ENCODE peak calls at places on chromosomes 3 and 15, in nine cellular contexts. I, X, G, S, U, J, C, M and W are unnamed samples.

GRCh38 chr3:39193391-39193790 is 996 bp upstream of the XIRP1 start:
- DNase-seq in I (no peak), X (no peak), G (no peak), S (no peak), U (peak), J (no peak), C (no peak), M (no peak), W (no peak)

GRCh38 chr3:10527295-10528016 is 22.1 kb upstream of the ATP2B2 start:
- DNase-seq in I (no peak), X (no peak), G (no peak), S (no peak), U (no peak), J (no peak), C (peak), M (no peak), W (no peak)

GRCh38 chr15:79163395-79163794 is 72.8 kb upstream of the RASGRF1 start:
- DNase-seq in I (no peak), X (no peak), G (no peak), S (no peak), U (no peak), J (no peak), C (no peak), M (no peak), W (no peak)

GRCh38 chr3:16884084-16884747 is 539 bp upstream of the PLCL2 start:
- DNase-seq in I (peak), X (peak), G (no peak), S (peak), U (peak), J (peak), C (peak), M (peak), W (no peak)

GRCh38 chr3:180408654-180409053 is 193.3 kb upstream of the TTC14 start:
- DNase-seq in I (no peak), X (no peak), G (no peak), S (no peak), U (no peak), J (no peak), C (no peak), M (no peak), W (peak)

GRCh38 chr3:7328339-7328738 is 467.4 kb downstream of the GRM7 start:
- DNase-seq in I (no peak), X (no peak), G (no peak), S (no peak), U (no peak), J (no peak), C (peak), M (no peak), W (no peak)

GRCh38 chr15:70761046-70761445 is 2.3 kb downstream of the UACA start:
- DNase-seq in I (no peak), X (no peak), G (no peak), S (no peak), U (no peak), J (no peak), C (no peak), M (no peak), W (no peak)

GRCh38 chr3:132464066-132464465 is 46.8 kb downstream of the DNAJC13 start:
- DNase-seq in I (no peak), X (no peak), G (no peak), S (peak), U (peak), J (no peak), C (no peak), M (no peak), W (peak)

GRCh38 chr3:134552776-134553175 is 66.9 kb downstream of the CEP63 start:
- DNase-seq in I (no peak), X (no peak), G (no peak), S (no peak), U (no peak), J (no peak), C (no peak), M (no peak), W (no peak)

GRCh38 chr15:99476413-99477222 is 89.2 kb upstream of the MEF2A start:
- DNase-seq in I (peak), X (no peak), G (peak), S (peak), U (peak), J (peak), C (peak), M (peak), W (peak)

GRCh38 chr3:4824948-4825325 is 154.3 kb upstream of the BHLHE40 start:
- DNase-seq in I (no peak), X (no peak), G (peak), S (peak), U (peak), J (no peak), C (no peak), M (no peak), W (peak)

GRCh38 chr3:31305324-31305723 is 227.4 kb upstream of the STT3B start:
- DNase-seq in I (no peak), X (no peak), G (no peak), S (no peak), U (no peak), J (peak), C (no peak), M (no peak), W (no peak)

DNA sequence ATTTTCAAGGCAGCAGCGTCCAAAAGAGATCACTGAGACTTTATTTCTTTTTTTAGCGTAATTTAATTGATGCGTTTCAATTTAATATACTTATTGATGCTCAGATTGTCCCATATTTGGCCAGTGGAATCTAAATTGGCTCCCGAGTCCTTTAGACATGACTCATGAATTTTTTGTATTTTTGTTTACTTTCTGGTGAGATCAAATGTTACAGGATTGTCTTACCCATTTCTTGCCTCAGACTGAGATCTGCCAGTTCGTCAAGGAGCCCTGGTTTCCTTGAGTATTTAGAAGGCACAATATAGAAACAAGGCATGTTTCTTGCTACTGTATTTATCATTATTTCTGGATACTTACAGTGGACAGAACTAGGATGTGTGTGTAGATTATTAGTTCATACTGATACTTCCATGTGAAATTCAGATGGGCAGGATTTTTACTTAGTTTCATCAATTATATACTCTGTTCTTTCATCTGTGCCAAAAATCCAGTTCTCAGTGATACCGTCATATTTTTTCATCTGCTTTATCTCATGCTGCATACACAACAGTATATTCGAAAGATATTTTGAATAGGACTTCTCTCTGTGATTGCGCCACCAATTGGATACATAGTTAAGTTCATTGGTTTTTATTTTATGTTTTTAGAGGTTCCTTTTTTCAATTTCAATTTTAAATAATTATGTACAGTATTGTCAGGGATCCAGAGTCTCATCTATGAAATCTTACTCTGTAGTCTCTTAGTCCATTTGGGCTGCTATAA is 436.9 kb upstream of the C2CD4B start:
- DNase-seq in I (no peak), X (no peak), G (no peak), S (no peak), U (peak), J (no peak), C (no peak), M (no peak), W (no peak)
- H3K4me3 ChIP-seq in I (no peak), X (no peak), G (no peak), S (no peak), U (no peak), J (no peak), C (no peak), M (no peak), W (no peak)

DNA sequence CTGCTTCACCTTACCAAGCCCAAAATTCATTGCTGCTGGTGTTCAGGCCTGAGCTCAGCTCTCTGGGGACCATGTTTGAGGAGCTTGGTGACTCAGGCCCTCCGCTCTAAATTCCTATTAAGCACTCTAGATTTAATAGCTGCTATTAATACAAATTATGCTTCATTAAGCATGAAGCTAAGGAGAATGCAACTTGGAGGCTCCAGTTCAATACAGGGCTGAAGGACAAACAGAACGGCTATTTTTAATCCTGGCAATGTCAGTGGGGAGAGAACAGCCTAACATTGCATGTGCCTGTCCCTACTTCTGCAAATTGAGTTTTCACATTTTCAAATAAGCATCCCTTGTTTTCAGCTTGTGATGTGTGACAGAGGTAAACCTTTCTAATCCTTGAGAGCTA is 80.1 kb upstream of the TRIM42 start:
- DNase-seq in I (no peak), X (no peak), G (no peak), S (no peak), U (no peak), J (no peak), C (no peak), M (no peak), W (no peak)
- H3K4me3 ChIP-seq in I (no peak), X (no peak), G (no peak), S (no peak), U (no peak), J (no peak), C (no peak), M (no peak), W (no peak)

GRCh38 chr15:58331903-58332675 is 99.7 kb upstream of the LIPC start:
- DNase-seq in I (peak), X (peak), G (peak), S (peak), U (peak), J (peak), C (peak), M (peak), W (peak)

GRCh38 chr15:58329781-58330467 is 101.9 kb upstream of the LIPC start:
- DNase-seq in I (no peak), X (no peak), G (no peak), S (no peak), U (peak), J (no peak), C (peak), M (no peak), W (no peak)

GRCh38 chr15:58331562-58331902 is 100.3 kb upstream of the LIPC start:
- DNase-seq in I (no peak), X (no peak), G (no peak), S (no peak), U (no peak), J (no peak), C (no peak), M (no peak), W (no peak)

GRCh38 chr15:58330468-58330793 is 101.4 kb upstream of the LIPC start:
- DNase-seq in I (no peak), X (no peak), G (no peak), S (no peak), U (no peak), J (no peak), C (no peak), M (no peak), W (no peak)

DNA sequence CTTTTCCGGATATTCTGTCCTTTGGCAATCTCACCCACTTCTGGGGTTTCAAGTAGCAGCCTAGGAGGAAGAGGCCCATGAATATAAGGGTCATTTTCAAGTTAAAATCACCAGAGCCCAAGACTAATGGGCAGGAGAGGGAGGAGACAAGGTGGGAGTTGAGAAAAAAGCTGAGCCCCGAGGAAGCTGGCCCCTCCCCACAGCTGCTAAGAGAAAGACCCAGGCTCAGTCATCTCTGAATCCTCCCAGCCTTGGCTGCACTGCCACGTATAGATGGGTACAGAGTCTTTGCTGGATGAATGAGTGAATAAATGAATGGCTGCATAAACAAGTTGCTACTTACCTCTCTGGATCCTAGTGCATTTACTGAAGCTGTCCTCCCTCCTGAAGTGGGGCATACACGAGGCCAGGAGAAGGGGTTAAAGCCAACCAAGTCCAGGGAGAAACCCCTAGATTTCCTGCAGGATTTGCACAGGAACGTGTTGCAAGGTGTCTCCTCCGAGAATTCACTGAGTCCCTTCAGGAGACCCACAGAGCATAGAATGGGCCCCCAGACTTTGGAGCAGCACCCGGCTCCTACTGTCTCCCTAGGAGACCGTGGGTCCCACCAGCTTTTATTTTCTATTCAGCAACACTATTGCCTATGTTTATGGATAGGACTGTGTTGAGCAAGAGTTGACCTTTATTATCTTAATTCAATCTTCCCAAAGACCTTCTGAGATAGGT is 100.8 kb upstream of the LIPC start:
- DNase-seq in I (no peak), X (no peak), G (no peak), S (no peak), U (peak), J (no peak), C (no peak), M (peak), W (no peak)
- H3K4me3 ChIP-seq in I (no peak), X (no peak), G (no peak), S (peak), U (peak), J (no peak), C (no peak), M (no peak), W (no peak)

DNA sequence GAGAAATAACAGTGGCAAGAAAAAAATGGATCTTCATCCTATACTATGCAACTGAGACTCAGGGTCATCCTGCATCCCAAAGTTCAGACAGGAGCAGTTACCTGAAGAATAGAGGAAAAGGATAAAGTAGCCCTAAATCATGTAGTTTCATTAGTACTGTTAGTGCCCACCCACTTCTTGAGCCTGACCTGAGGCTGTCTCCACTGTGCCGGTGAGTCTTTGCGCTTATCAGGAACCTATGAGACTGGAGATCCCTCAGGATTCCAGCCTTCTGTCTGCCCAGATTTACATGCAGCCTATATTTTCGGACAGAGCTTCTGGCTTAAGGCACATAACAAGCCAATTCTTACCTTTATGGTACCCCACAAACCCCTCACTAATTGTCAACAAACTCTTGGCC is 791.6 kb downstream of the ROBO1 start:
- DNase-seq in I (no peak), X (no peak), G (no peak), S (no peak), U (no peak), J (no peak), C (no peak), M (no peak), W (no peak)
- H3K4me3 ChIP-seq in I (no peak), X (no peak), G (no peak), S (no peak), U (no peak), J (no peak), C (no peak), M (no peak), W (no peak)

GRCh38 chr15:90191795-90192494 is 9.2 kb upstream of the SEMA4B start:
- DNase-seq in I (peak), X (peak), G (no peak), S (peak), U (no peak), J (no peak), C (peak), M (peak), W (no peak)

GRCh38 chr15:90192961-90193786 is 8.0 kb upstream of the SEMA4B start:
- DNase-seq in I (no peak), X (no peak), G (no peak), S (no peak), U (no peak), J (no peak), C (no peak), M (peak), W (no peak)

GRCh38 chr15:90190606-90191343 is 10.4 kb upstream of the SEMA4B start:
- DNase-seq in I (no peak), X (no peak), G (no peak), S (no peak), U (no peak), J (no peak), C (peak), M (no peak), W (no peak)

GRCh38 chr15:90189781-90190467 is 11.2 kb upstream of the SEMA4B start:
- DNase-seq in I (no peak), X (no peak), G (no peak), S (no peak), U (no peak), J (no peak), C (no peak), M (no peak), W (no peak)

GRCh38 chr15:90191344-90191687 is 9.8 kb upstream of the SEMA4B start:
- DNase-seq in I (no peak), X (no peak), G (no peak), S (no peak), U (no peak), J (no peak), C (no peak), M (no peak), W (no peak)
- H3K4me3 ChIP-seq in I (no peak), X (no peak), G (no peak), S (no peak), U (no peak), J (no peak), C (no peak), M (no peak), W (no peak)

GRCh38 chr3:175526609-175527280 is 667.6 kb downstream of the NAALADL2 start:
- DNase-seq in I (no peak), X (no peak), G (no peak), S (peak), U (peak), J (no peak), C (no peak), M (no peak), W (peak)
- H3K4me3 ChIP-seq in I (no peak), X (no peak), G (peak), S (peak), U (peak), J (no peak), C (no peak), M (no peak), W (peak)

DNA sequence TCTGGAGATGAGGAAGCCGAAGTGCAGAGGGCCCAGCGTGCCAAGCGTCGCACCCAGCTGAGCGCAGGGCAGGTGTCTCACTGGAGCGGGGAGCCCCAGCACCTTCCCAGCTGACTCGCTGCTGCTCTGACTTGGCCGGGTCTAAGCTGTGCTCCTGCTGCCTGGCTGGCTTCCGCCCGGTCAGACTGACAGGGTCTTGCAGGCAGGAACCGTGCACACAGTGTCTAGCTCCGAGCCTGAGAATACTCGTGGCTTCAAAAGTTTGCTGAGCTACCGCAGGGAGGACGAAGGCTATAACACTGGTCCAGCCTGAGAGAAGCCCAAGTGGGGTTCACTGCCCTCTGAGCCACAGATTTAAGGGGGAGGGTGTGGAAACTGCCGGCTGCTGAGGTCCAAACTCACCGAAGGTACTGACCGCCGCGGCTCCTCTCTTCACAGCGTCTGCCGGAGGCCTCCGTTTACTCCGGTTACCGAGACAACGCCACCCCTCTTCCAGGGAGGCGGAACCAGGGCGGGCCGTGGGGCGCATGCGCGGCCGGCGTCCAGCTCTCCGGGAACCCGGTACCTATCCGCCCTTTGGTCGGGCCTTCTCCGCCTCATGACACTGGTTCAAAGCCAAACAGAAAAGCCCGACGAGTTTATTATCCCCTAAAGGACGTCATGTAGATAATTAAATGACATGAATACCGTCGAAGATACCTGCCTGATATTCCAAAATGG is at the start of gene CFAP44:
- DNase-seq in I (peak), X (peak), G (no peak), S (peak), U (peak), J (peak), C (peak), M (no peak), W (peak)
- H3K4me3 ChIP-seq in I (peak), X (peak), G (peak), S (peak), U (peak), J (peak), C (peak), M (no peak), W (peak)

DNA sequence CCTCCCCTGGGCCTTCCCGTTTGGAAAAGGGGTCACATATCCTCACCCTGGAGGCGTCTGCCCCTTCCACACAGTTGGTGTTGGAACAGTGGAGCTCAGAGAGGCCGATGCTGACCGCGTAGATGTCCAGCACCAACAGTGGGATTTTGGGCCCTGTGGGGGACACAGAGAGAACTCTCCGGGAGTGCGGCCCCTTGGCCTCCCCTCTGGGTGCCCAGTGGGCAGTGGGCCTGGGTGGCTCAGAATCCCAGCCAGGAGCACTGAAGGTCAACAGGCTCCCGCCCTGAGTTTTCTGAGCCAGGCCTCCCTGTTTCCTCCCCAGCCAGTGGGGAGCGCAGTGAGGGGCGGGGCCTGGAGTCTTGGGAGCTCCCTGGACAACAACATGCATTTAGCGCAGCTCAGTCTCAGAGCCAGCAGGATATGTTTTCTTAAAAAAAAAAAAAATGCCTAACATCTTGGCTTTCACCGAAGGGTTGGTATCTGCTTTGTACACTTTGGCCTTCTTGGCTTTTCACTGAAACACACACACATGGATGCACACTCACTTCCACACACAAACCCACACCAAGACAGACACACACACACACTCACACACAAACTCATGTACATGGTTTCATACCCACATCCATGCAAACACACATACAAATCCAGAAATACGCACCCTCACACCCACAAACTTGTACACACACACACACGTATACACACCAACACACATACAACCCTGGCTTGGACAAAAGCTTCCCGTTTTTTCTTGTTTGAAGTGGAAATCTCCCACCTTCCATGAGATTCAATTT is 562 bp upstream of the ISLR start:
- DNase-seq in I (no peak), X (peak), G (no peak), S (peak), U (peak), J (peak), C (peak), M (no peak), W (peak)
- H3K4me3 ChIP-seq in I (no peak), X (no peak), G (no peak), S (no peak), U (peak), J (no peak), C (no peak), M (no peak), W (peak)